ENCODE peak calls at places on chromosomes 1 and 21, in four cellular contexts. One of them, this sample, is unnamed.
A peak's percentile ranks its signal among the peaks of the same experiment; 100 is the strongest.

GRCh38 chr1:157994081-157994581 is 686 bp downstream of the KIRREL1 start:
- DNase-seq in NB4: no peak
- DNase-seq in NCI-H1105 treated with DMSO at 0.1 percent for 48 hours: no peak
- DNase-seq in stimulated activated CD8-positive, alpha-beta memory T cell treated with anti-CD3 and anti-CD28 coated beads, Interleukin-4, amount 100 ng/mL, for 4 hours: no peak
- DNase-seq in this sample: no peak

GRCh38 chr1:36847761-36848160 is 186.6 kb downstream of the GRIK3 start:
- DNase-seq in NB4: no peak
- DNase-seq in NCI-H1105 treated with DMSO at 0.1 percent for 48 hours: no peak
- DNase-seq in stimulated activated CD8-positive, alpha-beta memory T cell treated with anti-CD3 and anti-CD28 coated beads, Interleukin-4, amount 100 ng/mL, for 4 hours: no peak
- DNase-seq in this sample: no peak

GRCh38 chr1:110200666-110201065 is 9.4 kb upstream of the KCNC4 start:
- DNase-seq in NB4: no peak
- DNase-seq in stimulated activated CD8-positive, alpha-beta memory T cell treated with anti-CD3 and anti-CD28 coated beads, Interleukin-4, amount 100 ng/mL, for 4 hours: no peak
- DNase-seq in NCI-H1105 treated with DMSO at 0.1 percent for 48 hours: no peak
- DNase-seq in this sample: no peak

GRCh38 chr1:116403506-116404136 is 30.6 kb downstream of the ATP1A1 start:
- DNase-seq in NCI-H1105 treated with DMSO at 0.1 percent for 48 hours: no peak
- DNase-seq in stimulated activated CD8-positive, alpha-beta memory T cell treated with anti-CD3 and anti-CD28 coated beads, Interleukin-4, amount 100 ng/mL, for 4 hours: no peak
- DNase-seq in NB4: no peak
- DNase-seq in this sample: no peak

GRCh38 chr1:210321131-210321530 is 7.6 kb upstream of the HHAT start:
- DNase-seq in NB4: no peak
- DNase-seq in NCI-H1105 treated with DMSO at 0.1 percent for 48 hours: peak; percentile 53
- DNase-seq in stimulated activated CD8-positive, alpha-beta memory T cell treated with anti-CD3 and anti-CD28 coated beads, Interleukin-4, amount 100 ng/mL, for 4 hours: no peak
- DNase-seq in this sample: no peak

GRCh38 chr1:169305948-169306347 is 61.6 kb downstream of the NME7 start:
- DNase-seq in NCI-H1105 treated with DMSO at 0.1 percent for 48 hours: no peak
- DNase-seq in stimulated activated CD8-positive, alpha-beta memory T cell treated with anti-CD3 and anti-CD28 coated beads, Interleukin-4, amount 100 ng/mL, for 4 hours: no peak
- DNase-seq in NB4: no peak
- DNase-seq in this sample: no peak

GRCh38 chr1:33347650-33347992 is 26.7 kb upstream of the A3GALT2 start:
- DNase-seq in NCI-H1105 treated with DMSO at 0.1 percent for 48 hours: no peak
- DNase-seq in stimulated activated CD8-positive, alpha-beta memory T cell treated with anti-CD3 and anti-CD28 coated beads, Interleukin-4, amount 100 ng/mL, for 4 hours: no peak
- DNase-seq in NB4: no peak
- DNase-seq in this sample: no peak

GRCh38 chr1:98001764-98002163 is 80.9 kb upstream of the DPYD start:
- DNase-seq in NCI-H1105 treated with DMSO at 0.1 percent for 48 hours: peak; percentile 11
- DNase-seq in NB4: no peak
- DNase-seq in stimulated activated CD8-positive, alpha-beta memory T cell treated with anti-CD3 and anti-CD28 coated beads, Interleukin-4, amount 100 ng/mL, for 4 hours: no peak
- DNase-seq in this sample: no peak

GRCh38 chr1:189269011-189269410 is 1208.7 kb downstream of the BRINP3 start:
- DNase-seq in stimulated activated CD8-positive, alpha-beta memory T cell treated with anti-CD3 and anti-CD28 coated beads, Interleukin-4, amount 100 ng/mL, for 4 hours: no peak
- DNase-seq in NB4: peak; percentile 35
- DNase-seq in NCI-H1105 treated with DMSO at 0.1 percent for 48 hours: peak; percentile 15
- DNase-seq in this sample: no peak

GRCh38 chr1:3712573-3713535 is 39.4 kb upstream of the CCDC27 start:
- DNase-seq in NB4: no peak
- DNase-seq in NCI-H1105 treated with DMSO at 0.1 percent for 48 hours: peak; percentile 85
- DNase-seq in stimulated activated CD8-positive, alpha-beta memory T cell treated with anti-CD3 and anti-CD28 coated beads, Interleukin-4, amount 100 ng/mL, for 4 hours: no peak
- DNase-seq in this sample: no peak

GRCh38 chr1:152777510-152778137 is 2.7 kb downstream of the LCE1F start:
- DNase-seq in NB4: peak; percentile 41
- DNase-seq in stimulated activated CD8-positive, alpha-beta memory T cell treated with anti-CD3 and anti-CD28 coated beads, Interleukin-4, amount 100 ng/mL, for 4 hours: no peak
- DNase-seq in NCI-H1105 treated with DMSO at 0.1 percent for 48 hours: peak; percentile 2
- DNase-seq in this sample: no peak

GRCh38 chr1:112589766-112590165 is 29.2 kb downstream of the ST7L start:
- DNase-seq in stimulated activated CD8-positive, alpha-beta memory T cell treated with anti-CD3 and anti-CD28 coated beads, Interleukin-4, amount 100 ng/mL, for 4 hours: no peak
- DNase-seq in NB4: no peak
- DNase-seq in NCI-H1105 treated with DMSO at 0.1 percent for 48 hours: no peak
- DNase-seq in this sample: no peak

GRCh38 chr21:32312321-32312720 is 13.7 kb downstream of the MRAP start:
- DNase-seq in stimulated activated CD8-positive, alpha-beta memory T cell treated with anti-CD3 and anti-CD28 coated beads, Interleukin-4, amount 100 ng/mL, for 4 hours: no peak
- DNase-seq in NB4: no peak
- DNase-seq in NCI-H1105 treated with DMSO at 0.1 percent for 48 hours: no peak
- DNase-seq in this sample: no peak

GRCh38 chr1:230415405-230416119 is 10.6 kb downstream of the PGBD5 start:
- DNase-seq in NB4: peak; percentile 43
- DNase-seq in NCI-H1105 treated with DMSO at 0.1 percent for 48 hours: no peak
- DNase-seq in stimulated activated CD8-positive, alpha-beta memory T cell treated with anti-CD3 and anti-CD28 coated beads, Interleukin-4, amount 100 ng/mL, for 4 hours: no peak
- DNase-seq in this sample: no peak

GRCh38 chr1:61208172-61208571 is 125.8 kb downstream of the NFIA start:
- DNase-seq in NCI-H1105 treated with DMSO at 0.1 percent for 48 hours: no peak
- DNase-seq in NB4: no peak
- DNase-seq in stimulated activated CD8-positive, alpha-beta memory T cell treated with anti-CD3 and anti-CD28 coated beads, Interleukin-4, amount 100 ng/mL, for 4 hours: no peak
- DNase-seq in this sample: no peak

GRCh38 chr1:229897540-229897939 is 169.5 kb upstream of the GALNT2 start:
- DNase-seq in stimulated activated CD8-positive, alpha-beta memory T cell treated with anti-CD3 and anti-CD28 coated beads, Interleukin-4, amount 100 ng/mL, for 4 hours: no peak
- DNase-seq in NB4: peak; percentile 20
- DNase-seq in NCI-H1105 treated with DMSO at 0.1 percent for 48 hours: no peak
- DNase-seq in this sample: no peak

GRCh38 chr1:1290238-1290731 is 10.0 kb downstream of the SCNN1D start:
- DNase-seq in NCI-H1105 treated with DMSO at 0.1 percent for 48 hours: no peak
- DNase-seq in stimulated activated CD8-positive, alpha-beta memory T cell treated with anti-CD3 and anti-CD28 coated beads, Interleukin-4, amount 100 ng/mL, for 4 hours: no peak
- DNase-seq in NB4: peak; percentile 43
- DNase-seq in this sample: no peak

GRCh38 chr1:15322648-15323350 is 75.8 kb downstream of the FHAD1 start:
- DNase-seq in NCI-H1105 treated with DMSO at 0.1 percent for 48 hours: no peak
- DNase-seq in stimulated activated CD8-positive, alpha-beta memory T cell treated with anti-CD3 and anti-CD28 coated beads, Interleukin-4, amount 100 ng/mL, for 4 hours: no peak
- DNase-seq in NB4: no peak
- DNase-seq in this sample: no peak

GRCh38 chr1:205709059-205709398 is 28.7 kb upstream of the SLC45A3 start:
- DNase-seq in NCI-H1105 treated with DMSO at 0.1 percent for 48 hours: no peak
- DNase-seq in stimulated activated CD8-positive, alpha-beta memory T cell treated with anti-CD3 and anti-CD28 coated beads, Interleukin-4, amount 100 ng/mL, for 4 hours: no peak
- DNase-seq in NB4: no peak
- DNase-seq in this sample: no peak

GRCh38 chr1:26861889-26862371 is 1.0 kb upstream of the SFN start:
- DNase-seq in NB4: no peak
- DNase-seq in stimulated activated CD8-positive, alpha-beta memory T cell treated with anti-CD3 and anti-CD28 coated beads, Interleukin-4, amount 100 ng/mL, for 4 hours: no peak
- DNase-seq in NCI-H1105 treated with DMSO at 0.1 percent for 48 hours: peak; percentile 12
- DNase-seq in this sample: no peak